ENCODE peak calls at places on chromosomes 4 and X, in six cellular contexts. K is A172; M is activated T-helper 9 cell treated with anti-CD3 and anti-CD28 coated beads, Interleukin-2, amount 50 U/mL, for 16 hours; Y is effector memory CD4-positive, alpha-beta T cell; J is choroid plexus epithelial cell; I is fibroblast of mammary gland. W is an unnamed sample.

GRCh38 chr4:104500452-104500851 is 5.8 kb upstream of the CXXC4 start:
- DNase-seq in K (no peak), M (no peak), Y (no peak), J (no peak), I (no peak), W (no peak)

GRCh38 chr4:138021116-138021820 is 220.9 kb downstream of the SLC7A11 start:
- DNase-seq in K (no peak), M (no peak), Y (no peak), J (no peak), I (no peak), W (no peak)

GRCh38 chr4:158789853-158790252 is 21.0 kb downstream of the FNIP2 start:
- DNase-seq in K (no peak), M (no peak), Y (no peak), J (no peak), I (no peak), W (no peak)

GRCh38 chr4:11111876-11112275 is 316.8 kb downstream of the HS3ST1 start:
- DNase-seq in K (no peak), M (no peak), Y (no peak), J (no peak), I (no peak), W (no peak)

GRCh38 chrX:125202486-125203378 is 116.9 kb upstream of the TEX13C start:
- DNase-seq in K (no peak), M (no peak), Y (no peak), J (no peak), I (no peak), W (no peak)

GRCh38 chr4:34824515-34824914 is 1419.8 kb downstream of the ARAP2 start:
- DNase-seq in K (no peak), M (no peak), Y (no peak), J (no peak), I (no peak), W (no peak)

GRCh38 chrX:69029696-69030245 is 135.5 kb downstream of the PJA1 start:
- DNase-seq in K (no peak), M (no peak), Y (no peak), J (no peak), I (no peak), W (no peak)

GRCh38 chrX:4110964-4111363 is 397.5 kb upstream of the PRKX start:
- DNase-seq in K (no peak), M (no peak), Y (no peak), J (no peak), I (no peak), W (no peak)

GRCh38 chrX:17183566-17183965 is 191.4 kb upstream of the NHS start:
- DNase-seq in K (no peak), M (no peak), Y (no peak), J (no peak), I (no peak), W (no peak)

GRCh38 chr4:72305620-72306019 is 263.4 kb downstream of the ADAMTS3 start:
- DNase-seq in K (no peak), M (no peak), Y (no peak), J (no peak), I (no peak), W (no peak)

GRCh38 chrX:48465336-48465933 is 4.6 kb downstream of the SLC38A5 start:
- DNase-seq in K (peak), M (no peak), Y (no peak), J (peak), I (peak), W (peak)

GRCh38 chrX:27915617-27916016 is 65.6 kb downstream of the DCAF8L1 start:
- DNase-seq in K (peak), M (no peak), Y (no peak), J (peak), I (peak), W (peak)

GRCh38 chr4:76993787-76994641 is 44.5 kb downstream of the SEPTIN11 start:
- DNase-seq in K (no peak), M (peak), Y (peak), J (no peak), I (no peak), W (no peak)

GRCh38 chrX:39063037-39063436 is 261.8 kb downstream of the MID1IP1 start:
- DNase-seq in K (no peak), M (no peak), Y (no peak), J (no peak), I (peak), W (no peak)

GRCh38 chr4:110526589-110526988 is 50.6 kb downstream of the ENPEP start:
- DNase-seq in K (no peak), M (no peak), Y (no peak), J (no peak), I (no peak), W (no peak)

GRCh38 chr4:164701665-164702064 is 52.3 kb upstream of the SMIM31 start:
- DNase-seq in K (no peak), M (no peak), Y (no peak), J (no peak), I (no peak), W (no peak)

GRCh38 chrX:627510-627964 is 3.1 kb upstream of the SHOX start:
- DNase-seq in K (no peak), M (no peak), Y (no peak), J (no peak), I (no peak), W (no peak)

W was measured in HT1080.